ENCODE peak calls at places on chromosomes 13 and 19, in nine cellular contexts. One of them, this sample, is unnamed.
A peak's percentile ranks its signal among the peaks of the same experiment; 100 is the strongest.

GRCh38 chr19:5356918-5357317 is 16.3 kb upstream of the PTPRS start:
- DNase-seq in ovary: no peak
- DNase-seq in LoVo: no peak
- DNase-seq in B cell: no peak
- DNase-seq in fibroblast of the conjunctiva: no peak
- DNase-seq in left ventricle myocardium inferior: no peak
- DNase-seq in astrocyte of the spinal cord: no peak
- DNase-seq in NCI-H1092 treated with DMSO at 0.1 percent for 48 hours: no peak
- DNase-seq in esophagus squamous epithelium: no peak
- DNase-seq in this sample: no peak

GRCh38 chr19:49217382-49217781 is 59.8 kb downstream of the TRPM4 start:
- DNase-seq in ovary: no peak
- DNase-seq in LoVo: no peak
- DNase-seq in B cell: no peak
- DNase-seq in fibroblast of the conjunctiva: no peak
- DNase-seq in left ventricle myocardium inferior: peak; percentile 52
- DNase-seq in astrocyte of the spinal cord: no peak
- DNase-seq in NCI-H1092 treated with DMSO at 0.1 percent for 48 hours: no peak
- DNase-seq in esophagus squamous epithelium: no peak
- DNase-seq in this sample: no peak

GRCh38 chr13:103539265-103539664 is 473.0 kb upstream of the SLC10A2 start:
- DNase-seq in ovary: no peak
- DNase-seq in LoVo: no peak
- DNase-seq in B cell: no peak
- DNase-seq in fibroblast of the conjunctiva: no peak
- DNase-seq in left ventricle myocardium inferior: peak; percentile 20
- DNase-seq in astrocyte of the spinal cord: no peak
- DNase-seq in NCI-H1092 treated with DMSO at 0.1 percent for 48 hours: peak; percentile 96
- DNase-seq in esophagus squamous epithelium: no peak
- DNase-seq in this sample: peak; percentile 31

GRCh38 chr19:13633109-13633508 is 126.8 kb upstream of the CACNA1A start:
- DNase-seq in ovary: no peak
- DNase-seq in LoVo: peak; percentile 56
- DNase-seq in B cell: no peak
- DNase-seq in fibroblast of the conjunctiva: peak; percentile 78
- DNase-seq in left ventricle myocardium inferior: no peak
- DNase-seq in astrocyte of the spinal cord: peak; percentile 71
- DNase-seq in NCI-H1092 treated with DMSO at 0.1 percent for 48 hours: peak; percentile 100
- DNase-seq in esophagus squamous epithelium: no peak
- DNase-seq in this sample: peak; percentile 63

GRCh38 chr13:51895906-51896888 is 34.4 kb downstream of the CCDC70 start:
- DNase-seq in ovary: no peak
- DNase-seq in LoVo: peak; percentile 19
- DNase-seq in B cell: peak; percentile 29
- DNase-seq in fibroblast of the conjunctiva: peak; percentile 32
- DNase-seq in left ventricle myocardium inferior: peak; percentile 30
- DNase-seq in astrocyte of the spinal cord: peak; percentile 62
- DNase-seq in NCI-H1092 treated with DMSO at 0.1 percent for 48 hours: peak; percentile 11
- DNase-seq in esophagus squamous epithelium: no peak
- DNase-seq in this sample: peak; percentile 55

GRCh38 chr13:84137292-84137691 is 255.0 kb upstream of the SLITRK1 start:
- DNase-seq in ovary: no peak
- DNase-seq in LoVo: no peak
- DNase-seq in B cell: peak; percentile 3
- DNase-seq in fibroblast of the conjunctiva: no peak
- DNase-seq in left ventricle myocardium inferior: no peak
- DNase-seq in astrocyte of the spinal cord: peak; percentile 46
- DNase-seq in NCI-H1092 treated with DMSO at 0.1 percent for 48 hours: no peak
- DNase-seq in esophagus squamous epithelium: no peak
- DNase-seq in this sample: no peak

GRCh38 chr19:40224342-40225148 is 1.9 kb downstream of the CCNP start:
- DNase-seq in ovary: no peak
- DNase-seq in LoVo: peak; percentile 86
- DNase-seq in B cell: no peak
- DNase-seq in fibroblast of the conjunctiva: no peak
- DNase-seq in left ventricle myocardium inferior: no peak
- DNase-seq in astrocyte of the spinal cord: no peak
- DNase-seq in NCI-H1092 treated with DMSO at 0.1 percent for 48 hours: no peak
- DNase-seq in esophagus squamous epithelium: no peak
- DNase-seq in this sample: no peak

GRCh38 chr13:82010780-82011179 is 1669.9 kb upstream of the SPRY2 start:
- DNase-seq in ovary: no peak
- DNase-seq in LoVo: no peak
- DNase-seq in B cell: no peak
- DNase-seq in fibroblast of the conjunctiva: no peak
- DNase-seq in left ventricle myocardium inferior: no peak
- DNase-seq in astrocyte of the spinal cord: peak; percentile 19
- DNase-seq in NCI-H1092 treated with DMSO at 0.1 percent for 48 hours: no peak
- DNase-seq in esophagus squamous epithelium: no peak
- DNase-seq in this sample: no peak

GRCh38 chr13:111958612-111959395 is 108.1 kb upstream of the SOX1 start:
- DNase-seq in ovary: no peak
- DNase-seq in LoVo: no peak
- DNase-seq in B cell: no peak
- DNase-seq in fibroblast of the conjunctiva: no peak
- DNase-seq in left ventricle myocardium inferior: no peak
- DNase-seq in astrocyte of the spinal cord: no peak
- DNase-seq in NCI-H1092 treated with DMSO at 0.1 percent for 48 hours: no peak
- DNase-seq in esophagus squamous epithelium: no peak
- DNase-seq in this sample: no peak

GRCh38 chr13:20565120-20565736 is 1.7 kb upstream of the IFT88 start:
- DNase-seq in ovary: no peak
- DNase-seq in LoVo: no peak
- DNase-seq in B cell: no peak
- DNase-seq in fibroblast of the conjunctiva: no peak
- DNase-seq in left ventricle myocardium inferior: no peak
- DNase-seq in astrocyte of the spinal cord: no peak
- DNase-seq in NCI-H1092 treated with DMSO at 0.1 percent for 48 hours: no peak
- DNase-seq in esophagus squamous epithelium: no peak
- DNase-seq in this sample: no peak

GRCh38 chr19:36113895-36114762 is 546 bp downstream of the POLR2I start:
- DNase-seq in ovary: peak; percentile 54
- DNase-seq in LoVo: no peak
- DNase-seq in B cell: no peak
- DNase-seq in fibroblast of the conjunctiva: no peak
- DNase-seq in left ventricle myocardium inferior: no peak
- DNase-seq in astrocyte of the spinal cord: no peak
- DNase-seq in NCI-H1092 treated with DMSO at 0.1 percent for 48 hours: no peak
- DNase-seq in esophagus squamous epithelium: no peak
- DNase-seq in this sample: no peak

GRCh38 chr19:40663712-40664692 is 26.4 kb downstream of the NUMBL start:
- DNase-seq in ovary: peak; percentile 65
- DNase-seq in LoVo: no peak
- DNase-seq in B cell: no peak
- DNase-seq in fibroblast of the conjunctiva: no peak
- DNase-seq in left ventricle myocardium inferior: peak; percentile 17
- DNase-seq in astrocyte of the spinal cord: no peak
- DNase-seq in NCI-H1092 treated with DMSO at 0.1 percent for 48 hours: no peak
- DNase-seq in esophagus squamous epithelium: no peak
- DNase-seq in this sample: no peak

GRCh38 chr19:3880471-3881271 is at the start of gene ATCAY:
- DNase-seq in ovary: no peak
- DNase-seq in LoVo: no peak
- DNase-seq in B cell: no peak
- DNase-seq in fibroblast of the conjunctiva: no peak
- DNase-seq in left ventricle myocardium inferior: no peak
- DNase-seq in astrocyte of the spinal cord: no peak
- DNase-seq in NCI-H1092 treated with DMSO at 0.1 percent for 48 hours: peak; percentile 85
- DNase-seq in esophagus squamous epithelium: no peak
- DNase-seq in this sample: no peak

GRCh38 chr19:35332817-35333216 is 3.8 kb downstream of the CD22 start:
- DNase-seq in ovary: no peak
- DNase-seq in LoVo: no peak
- DNase-seq in B cell: peak; percentile 22
- DNase-seq in fibroblast of the conjunctiva: no peak
- DNase-seq in left ventricle myocardium inferior: no peak
- DNase-seq in astrocyte of the spinal cord: no peak
- DNase-seq in NCI-H1092 treated with DMSO at 0.1 percent for 48 hours: no peak
- DNase-seq in esophagus squamous epithelium: no peak
- DNase-seq in this sample: no peak